ENCODE peak calls at places on chromosomes 16 and 17, in ten cellular contexts. H is nephron progenitor cell; M is heart left ventricle; J is body of pancreas; Z is AG04450; G is AG04449; R is H1; Q is CD4-positive, alpha-beta T cell; S is neural crest cell; P is mucosa of descending colon. I is an unnamed sample.

GRCh38 chr16:79267781-79268180 is 332.8 kb downstream of the MAF start:
- DNase-seq in S (no peak), Z (no peak), H (no peak), Q (no peak), M (no peak), J (no peak), G (no peak), R (no peak), P (no peak), I (no peak)

GRCh38 chr16:1998852-1999801 is 9.4 kb downstream of the SYNGR3 start:
- DNase-seq in P (no peak), J (no peak), H (no peak), Q (no peak), Z (no peak), R (no peak), S (no peak), G (no peak), M (no peak), I (no peak)

GRCh38 chr16:62363451-62363850 is 327.2 kb upstream of the CDH8 start:
- DNase-seq in M (no peak), S (no peak), P (no peak), Z (no peak), H (no peak), G (no peak), R (no peak), Q (no peak), J (no peak), I (no peak)

GRCh38 chr17:3693829-3694231 is 2.1 kb downstream of the P2RX5 start:
- DNase-seq in J (no peak), Z (no peak), S (no peak), P (no peak), H (no peak), G (no peak), M (no peak), Q (no peak), R (no peak), I (peak; percentile 65)

GRCh38 chr17:17868637-17869522 is 32.1 kb upstream of the SREBF1 start:
- DNase-seq in P (no peak), R (no peak), Q (no peak), Z (no peak), S (no peak), J (no peak), G (no peak), H (no peak), M (peak; percentile 60), I (no peak)

GRCh38 chr17:8155341-8156173 is 3.4 kb upstream of the PER1 start:
- DNase-seq in G (no peak), M (no peak), P (peak; percentile 46), Q (no peak), Z (no peak), H (peak; percentile 49), S (no peak), J (peak; percentile 65), R (no peak), I (no peak)

GRCh38 chr17:74282587-74283370 is 8.7 kb downstream of the DNAI2 start:
- DNase-seq in Q (peak; percentile 12), H (no peak), J (no peak), R (no peak), G (no peak), S (no peak), P (no peak), Z (no peak), M (no peak), I (no peak)

GRCh38 chr17:1882836-1883235 is 53.0 kb downstream of the RPA1 start:
- DNase-seq in P (peak; percentile 57), M (no peak), G (no peak), Z (no peak), Q (no peak), S (no peak), R (peak; percentile 58), H (peak; percentile 25), J (no peak), I (no peak)

GRCh38 chr16:15415411-15416070 is 18.8 kb upstream of the BMERB1 start:
- DNase-seq in S (no peak), H (no peak), J (no peak), R (no peak), Z (no peak), M (no peak), G (no peak), P (no peak), Q (no peak), I (no peak)
- TF ChIP-seq CTCF in S (no peak), H (no peak), J (no peak), R (no peak), Z (no peak), M (no peak), G (no peak), P (no peak), Q (no peak), I (no peak)

DNA sequence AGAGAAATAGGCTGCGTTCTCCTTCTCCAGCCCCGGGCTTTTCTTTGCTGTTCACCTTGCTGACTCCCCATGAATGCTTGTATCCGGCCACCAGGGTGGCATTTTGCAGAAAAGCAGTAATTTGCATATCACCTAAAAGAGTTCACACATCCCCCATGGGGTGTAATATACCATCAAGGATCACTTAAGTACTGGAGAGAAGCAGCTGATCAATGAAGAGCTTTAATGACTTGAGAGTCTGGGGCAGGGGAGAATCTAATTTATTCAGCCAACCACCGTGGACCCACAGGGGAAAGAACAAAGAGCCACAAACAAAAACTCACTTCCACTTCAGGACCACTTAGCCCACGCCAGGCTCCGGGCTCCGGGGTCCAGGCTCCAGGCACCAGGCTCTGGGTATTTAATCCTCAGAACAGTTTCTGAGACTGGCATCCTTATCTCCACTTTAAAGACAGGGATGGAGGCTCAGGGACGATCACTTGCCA is 33.9 kb upstream of the SEC14L1 start:
- DNase-seq in Z (no peak), R (no peak), Q (no peak), P (no peak), G (no peak), S (no peak), M (no peak), J (no peak), H (no peak), I (no peak)
- TF ChIP-seq CTCF in Z (no peak), R (no peak), Q (no peak), P (no peak), G (no peak), S (no peak), M (no peak), J (no peak), H (no peak), I (no peak)

GRCh38 chr17:36132421-36132831 is 28.8 kb downstream of the CCL4 start:
- DNase-seq in Z (no peak), J (no peak), G (no peak), Q (no peak), P (no peak), M (no peak), S (no peak), R (no peak), H (no peak), I (no peak)

GRCh38 chr17:36131931-36132330 is 28.3 kb downstream of the CCL4 start:
- DNase-seq in J (no peak), S (no peak), Q (no peak), Z (no peak), G (no peak), M (no peak), H (no peak), P (no peak), R (no peak), I (no peak)

GRCh38 chr17:36133629-36134259 is 30.1 kb downstream of the CCL4 start:
- DNase-seq in H (no peak), S (no peak), R (no peak), J (no peak), M (no peak), Q (no peak), Z (no peak), G (no peak), P (peak; percentile 83), I (no peak)

GRCh38 chr17:36129616-36130015 is 26.0 kb downstream of the CCL4 start:
- DNase-seq in R (no peak), Z (no peak), G (no peak), M (no peak), J (no peak), Q (no peak), P (no peak), S (no peak), H (no peak), I (no peak)

GRCh38 chr17:36131436-36131835 is 27.8 kb downstream of the CCL4 start:
- DNase-seq in M (no peak), Z (no peak), P (no peak), H (no peak), J (no peak), S (no peak), G (no peak), Q (no peak), R (no peak), I (no peak)
- TF ChIP-seq CTCF in M (no peak), Z (no peak), P (no peak), H (no peak), J (no peak), S (peak; percentile 28), G (no peak), Q (no peak), R (no peak), I (no peak)

GRCh38 chr16:57628782-57629181 is 352 bp downstream of the ADGRG1 start:
- DNase-seq in H (no peak), J (no peak), R (no peak), G (no peak), S (no peak), Z (no peak), Q (no peak), M (no peak), P (no peak), I (no peak)

GRCh38 chr16:57624806-57625500 is 3.5 kb upstream of the ADGRG1 start:
- DNase-seq in S (no peak), P (no peak), M (peak; percentile 40), G (no peak), Z (no peak), J (no peak), R (no peak), Q (no peak), H (no peak), I (no peak)

GRCh38 chr16:57628008-57628781 is at the start of gene ADGRG1:
- DNase-seq in S (peak; percentile 56), J (peak; percentile 80), M (peak; percentile 80), R (peak; percentile 72), Q (no peak), G (peak; percentile 71), H (peak; percentile 71), Z (peak; percentile 80), P (no peak), I (no peak)

GRCh38 chr16:57626420-57627170 is 1.8 kb upstream of the ADGRG1 start:
- DNase-seq in H (no peak), G (no peak), J (no peak), Z (no peak), M (peak; percentile 6), P (no peak), Q (no peak), S (no peak), R (no peak), I (no peak)

DNA sequence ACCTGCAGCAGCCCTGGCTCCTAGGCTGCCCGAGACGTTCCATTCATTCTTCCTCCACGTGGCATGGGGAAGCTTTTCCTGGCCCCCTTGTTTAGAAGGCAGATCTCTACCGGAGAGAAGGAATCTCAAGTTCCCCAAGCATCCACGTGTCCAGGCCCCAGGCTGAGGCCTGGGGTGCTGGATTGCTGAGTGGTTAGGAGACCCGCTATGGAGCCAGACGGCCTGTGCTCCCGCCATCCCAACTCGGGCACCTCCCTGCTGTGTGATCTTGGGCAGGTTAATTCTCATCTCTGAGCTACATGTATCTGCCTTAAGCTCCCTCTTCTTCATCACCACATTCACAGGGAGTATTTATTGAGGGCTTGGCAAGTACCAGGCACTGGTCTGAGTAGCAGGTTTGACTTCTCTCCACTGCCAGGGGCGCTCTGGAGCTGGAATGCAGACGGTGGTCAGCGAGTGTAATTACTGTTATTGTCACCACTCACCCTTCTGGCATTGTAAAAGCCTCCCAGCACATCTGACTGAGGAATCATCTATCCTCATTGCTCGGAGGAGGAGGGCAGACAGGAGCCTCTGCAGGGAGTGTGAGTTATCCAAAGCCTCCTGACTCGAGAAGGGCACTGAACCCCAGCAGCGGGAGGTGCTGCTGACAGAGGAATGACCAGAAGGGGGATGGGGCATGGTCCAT is 1.1 kb upstream of the ADGRG1 start:
- DNase-seq in Q (no peak), H (peak; percentile 50), M (peak; percentile 8), Z (no peak), P (no peak), G (peak; percentile 54), J (no peak), R (no peak), S (no peak), I (no peak)
- TF ChIP-seq CTCF in Q (no peak), H (peak; percentile 21), M (no peak), Z (peak; percentile 52), P (no peak), G (peak; percentile 57), J (no peak), R (peak; percentile 52), S (peak; percentile 35), I (no peak)